ENCODE peak calls at places on chromosomes 4 and X, in four cellular contexts. D is fibroblast of mammary gland, F is BE2C, H is endothelial cell. E is an unnamed sample.

GRCh38 chrX:46461653-46462191 is 83.5 kb downstream of the ZNF674 start:
- DNase-seq in F (no peak), D (no peak), H (no peak), E (no peak)

GRCh38 chr4:21544410-21544809 is 404.2 kb downstream of the KCNIP4 start:
- DNase-seq in H (no peak), F (peak), D (no peak), E (no peak)

GRCh38 chr4:107831140-107831539 is 6.4 kb downstream of the SGMS2 start:
- DNase-seq in H (no peak), F (no peak), D (no peak), E (no peak)

GRCh38 chrX:1165535-1166196 is 46.8 kb downstream of the CRLF2 start:
- DNase-seq in H (no peak), D (no peak), F (no peak), E (no peak)

GRCh38 chrX:54811301-54811885 is 3.8 kb downstream of the MAGED2 start:
- DNase-seq in F (no peak), D (no peak), H (no peak), E (no peak)

GRCh38 chr4:32824321-32824720 is 2104.2 kb downstream of the PCDH7 start:
- DNase-seq in D (peak), H (no peak), F (no peak), E (no peak)

GRCh38 chr4:108397850-108398249 is 222.5 kb upstream of the RPL34 start:
- DNase-seq in D (no peak), F (no peak), H (no peak), E (no peak)

GRCh38 chr4:150283689-150284088 is 205.4 kb downstream of the DCLK2 start:
- DNase-seq in D (peak), F (no peak), H (no peak), E (no peak)

GRCh38 chr4:152352645-152353116 is 183.2 kb downstream of the FBXW7 start:
- DNase-seq in H (peak), F (peak), D (peak), E (peak)

GRCh38 chr4:75287738-75288517 is 226.3 kb downstream of the RCHY1 start:
- DNase-seq in H (no peak), F (no peak), D (no peak), E (no peak)

GRCh38 chrX:105297041-105297440 is 76.5 kb upstream of the TEX13A start:
- DNase-seq in H (no peak), F (no peak), D (peak), E (no peak)

GRCh38 chr4:8238061-8238511 is 31.5 kb upstream of the HTRA3 start:
- DNase-seq in F (no peak), H (no peak), D (no peak), E (no peak)

GRCh38 chr4:80333121-80333520 is 2.4 kb upstream of the CFAP299 start:
- DNase-seq in D (no peak), F (no peak), H (no peak), E (no peak)

DNA sequence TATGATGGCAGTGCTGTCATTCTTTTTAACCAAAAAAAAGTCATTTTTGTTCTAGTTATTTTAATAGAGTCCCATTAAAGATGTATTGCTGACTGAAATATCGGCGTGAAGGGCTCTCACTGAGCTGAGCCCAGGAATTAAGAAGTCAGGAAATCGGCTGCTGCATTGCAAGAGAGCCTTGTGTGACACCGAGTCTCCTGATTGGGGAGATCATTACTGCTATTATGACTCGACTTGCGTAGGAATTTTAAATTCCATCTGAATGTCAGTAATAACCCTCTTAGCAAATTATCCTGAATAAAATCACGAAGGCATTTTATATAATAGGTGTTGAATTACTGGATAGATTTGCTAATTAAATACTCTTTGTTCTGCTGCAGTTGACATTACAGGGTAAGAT is 111.5 kb downstream of the POLA1 start:
- DNase-seq in F (no peak), H (no peak), D (no peak), E (no peak)
- TF ChIP-seq CTCF in F (no peak), H (no peak), D (no peak), E (no peak)

GRCh38 chr4:76748649-76749048 is 149.3 kb downstream of the SOWAHB start:
- DNase-seq in H (peak), D (peak), F (peak), E (no peak)
- TF ChIP-seq CTCF in H (peak), D (peak), F (peak), E (peak)

DNA sequence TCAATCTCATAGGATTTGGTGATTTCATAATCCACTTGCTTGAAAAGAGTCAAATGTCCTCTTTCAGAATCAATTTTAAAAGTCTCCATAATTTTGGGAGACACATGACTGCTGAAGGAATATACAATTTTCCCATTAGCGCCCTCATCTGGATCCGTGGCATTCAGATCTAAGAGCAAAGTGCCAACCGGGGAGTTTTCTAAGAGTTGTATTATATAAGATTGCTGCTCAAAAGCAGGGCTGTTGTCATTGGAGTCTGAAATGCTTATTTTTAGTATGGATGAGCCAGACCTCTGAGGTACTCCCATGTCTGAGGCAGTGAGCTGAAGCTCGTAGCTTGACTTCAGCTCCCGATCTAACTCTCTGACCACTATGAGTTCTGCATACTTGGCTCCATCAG is 1.2 kb downstream of the PCDH18 start:
- DNase-seq in H (no peak), F (peak), D (peak), E (no peak)
- TF ChIP-seq CTCF in H (no peak), F (peak), D (peak), E (peak)

GRCh38 chrX:115940888-115941332 is 229.6 kb upstream of the AGTR2 start:
- DNase-seq in H (peak), D (peak), F (peak), E (peak)
- TF ChIP-seq CTCF in H (no peak), D (peak), F (peak), E (no peak)

GRCh38 chr4:52010976-52011375 is 9.2 kb downstream of the LRRC66 start:
- DNase-seq in F (no peak), H (no peak), D (no peak), E (no peak)

GRCh38 chr4:52017809-52018208 is 2.4 kb downstream of the LRRC66 start:
- DNase-seq in D (no peak), H (no peak), F (no peak), E (no peak)

GRCh38 chr4:52014903-52015302 is 5.3 kb downstream of the LRRC66 start:
- DNase-seq in F (no peak), D (no peak), H (no peak), E (no peak)

GRCh38 chr4:52016985-52017384 is 3.2 kb downstream of the LRRC66 start:
- DNase-seq in D (no peak), H (no peak), F (no peak), E (no peak)

DNA sequence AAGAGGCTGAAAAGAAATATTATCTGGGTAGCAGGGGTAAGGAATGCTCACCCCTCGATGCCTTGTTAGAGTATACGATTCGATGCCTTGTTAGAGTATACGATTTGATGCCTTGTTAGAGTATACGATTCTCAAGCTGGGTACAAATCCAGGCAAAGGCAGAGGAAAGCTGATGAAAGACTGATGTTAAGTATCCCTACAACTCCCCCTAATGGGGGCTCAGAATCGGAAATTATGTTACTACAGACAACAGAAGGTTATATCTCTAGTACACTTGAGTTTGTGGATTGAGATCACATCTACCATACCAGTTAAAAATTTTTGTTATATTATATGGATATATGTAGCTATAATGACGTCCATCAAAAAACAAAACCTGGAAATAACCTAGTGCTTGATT is 4.8 kb downstream of the LRRC66 start:
- DNase-seq in F (peak), D (no peak), H (no peak), E (no peak)
- TF ChIP-seq CTCF in F (peak), D (no peak), H (no peak), E (no peak)

DNA sequence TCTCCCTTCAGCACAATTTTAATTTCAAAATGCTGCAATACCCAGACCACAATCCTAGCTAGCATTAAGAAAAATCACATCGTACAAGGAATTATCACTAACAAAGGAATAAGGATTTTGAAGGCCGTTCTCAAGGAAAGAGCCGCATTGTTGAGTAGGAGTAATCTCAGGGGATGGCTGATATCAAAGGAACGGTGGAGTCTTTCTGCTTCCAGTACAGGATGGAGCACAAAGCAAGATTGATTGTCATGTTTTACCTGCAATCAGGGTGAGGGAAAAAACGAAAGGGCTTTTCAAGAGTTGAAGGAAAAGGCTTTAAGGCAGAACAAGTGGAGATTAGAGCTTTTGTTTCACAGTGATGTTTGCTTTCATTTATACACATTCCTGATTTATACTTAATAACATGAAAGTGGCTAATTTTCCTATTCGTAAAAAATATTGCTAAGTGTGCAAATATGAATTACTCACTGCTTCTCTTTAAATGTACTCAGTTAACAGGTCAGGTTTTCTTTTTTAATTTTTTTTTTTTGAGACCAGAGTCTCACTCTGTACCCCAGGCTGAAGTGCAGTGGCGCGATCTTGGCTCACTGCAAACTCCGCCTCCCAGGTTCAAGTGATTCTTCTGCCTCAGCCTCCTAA is 207.0 kb downstream of the TRIML1 start:
- DNase-seq in F (no peak), D (no peak), H (no peak), E (no peak)
- TF ChIP-seq CTCF in F (no peak), D (no peak), H (no peak), E (no peak)

DNA sequence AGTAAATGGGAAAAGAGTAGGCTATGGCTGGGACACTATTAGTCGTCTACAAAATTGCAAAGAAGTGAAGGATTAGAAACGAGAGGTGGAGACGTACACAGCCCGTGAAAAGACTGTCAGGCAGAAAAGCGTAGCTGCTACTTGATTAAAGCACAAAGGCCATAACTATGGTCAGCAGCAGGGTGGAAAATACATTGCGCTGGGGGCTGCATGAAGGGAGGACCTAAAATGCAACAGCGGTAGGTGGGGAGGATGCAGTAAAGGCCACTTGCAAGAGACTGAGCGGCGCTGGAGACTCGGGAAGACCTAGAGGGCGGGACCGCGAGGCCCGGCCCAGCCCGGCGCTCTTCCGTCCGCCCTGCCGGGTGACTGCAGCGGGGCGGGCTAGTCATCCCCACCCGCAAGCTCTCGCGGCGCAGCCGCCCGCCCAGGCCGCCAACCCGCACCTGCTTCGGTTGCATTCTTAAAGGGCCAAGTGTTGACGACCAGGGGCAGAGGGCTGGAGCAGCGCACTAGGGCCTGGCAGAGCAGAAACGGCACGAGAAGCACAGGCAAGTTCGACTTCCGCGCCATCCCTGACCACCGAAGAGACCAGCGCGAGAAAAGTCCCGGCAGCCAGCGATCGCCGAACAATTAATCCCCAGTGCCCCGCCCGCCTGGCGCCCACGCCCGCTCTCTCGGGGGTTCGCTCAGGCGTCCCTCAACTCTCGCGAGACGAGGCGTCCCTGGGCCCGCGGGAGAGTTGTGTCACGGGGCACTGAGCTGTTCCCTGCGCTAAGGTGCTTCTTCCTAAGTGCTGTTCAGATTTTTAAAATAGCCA is at the start of gene AGA:
- DNase-seq in F (peak), D (peak), H (peak), E (peak)
- TF ChIP-seq CTCF in F (no peak), D (no peak), H (no peak), E (no peak)

GRCh38 chr4:184649971-184650855 is 675 bp downstream of the PRIMPOL start:
- DNase-seq in H (peak), F (no peak), D (peak), E (no peak)
- TF ChIP-seq CTCF in H (no peak), F (no peak), D (no peak), E (no peak)

GRCh38 chr4:109826719-109827118 is 1.1 kb upstream of the RRH start:
- DNase-seq in H (no peak), D (peak), F (no peak), E (no peak)
- TF ChIP-seq CTCF in H (peak), D (peak), F (peak), E (peak)

DNA sequence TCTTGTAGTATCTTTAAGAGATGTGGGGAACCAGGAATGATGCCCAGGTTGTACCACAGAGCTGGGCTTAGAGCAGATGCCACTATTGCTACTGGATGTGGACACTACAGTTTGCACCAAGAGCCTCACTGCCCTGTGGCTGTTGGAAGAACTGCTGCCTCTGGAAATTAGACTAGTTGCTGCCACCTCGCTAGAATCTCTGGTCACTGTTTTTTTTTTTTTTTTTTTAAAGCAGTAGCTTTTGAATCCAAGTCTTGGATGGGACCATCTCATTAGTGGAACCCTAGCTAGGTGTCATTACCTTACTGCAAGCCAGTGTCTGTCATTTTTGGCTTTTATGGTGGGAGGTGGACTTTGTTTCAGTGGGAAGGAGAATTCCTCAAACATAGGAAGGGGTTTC is 105.5 kb downstream of the ARHGAP10 start:
- DNase-seq in F (peak), H (no peak), D (no peak), E (no peak)
- TF ChIP-seq CTCF in F (peak), H (no peak), D (peak), E (no peak)

E was measured in dorsolateral prefrontal cortex.